ENCODE peak calls at places on chromosomes 4 and X, in four cellular contexts. G is RWPE2, D is A549, L is breast epithelium. Y is an unnamed sample. For H3K4me1, the result is how much of the 10 kb centered on the place peaks cover.

GRCh38 chr4:60128916-60129315 is 1071.2 kb upstream of the ADGRL3 start:
- DNase-seq in L (no peak), D (no peak), G (no peak), Y (no peak)

GRCh38 chr4:99165978-99166377 is 21.9 kb upstream of the ADH4 start:
- DNase-seq in L (no peak), D (no peak), G (no peak), Y (no peak)

GRCh38 chr4:141339386-141339785 is 118.7 kb downstream of the ZNF330 start:
- DNase-seq in G (no peak), D (no peak), L (no peak), Y (no peak)

GRCh38 chr4:144399927-144400326 is 246.0 kb upstream of the HHIP start:
- DNase-seq in L (no peak), D (peak), G (peak), Y (no peak)

GRCh38 chr4:17068396-17068795 is 170.0 kb upstream of the LDB2 start:
- DNase-seq in D (no peak), L (no peak), G (no peak), Y (no peak)

GRCh38 chrX:15678339-15678738 is 13.7 kb upstream of the CLTRN start:
- DNase-seq in L (no peak), D (no peak), G (no peak), Y (no peak)

GRCh38 chr4:120870279-120870673 is 52.2 kb downstream of the PRDM5 start:
- DNase-seq in G (no peak), D (no peak), L (no peak), Y (no peak)

GRCh38 chrX:37380920-37381319 is 31.8 kb downstream of the PRRG1 start:
- DNase-seq in L (no peak), G (no peak), D (peak), Y (peak)

GRCh38 chrX:103361798-103362197 is 5.5 kb downstream of the TCEAL9 start:
- DNase-seq in G (no peak), D (no peak), L (no peak), Y (no peak)

GRCh38 chr4:2691952-2692435 is 64.1 kb downstream of the TNIP2 start:
- DNase-seq in D (no peak), G (no peak), L (no peak), Y (no peak)

GRCh38 chr4:142366821-142367220 is 479.3 kb downstream of the INPP4B start:
- DNase-seq in L (no peak), G (no peak), D (no peak), Y (no peak)

GRCh38 chr4:24477919-24478318 is 106.4 kb downstream of the DHX15 start:
- DNase-seq in L (no peak), D (no peak), G (no peak), Y (no peak)

GRCh38 chrX:71974916-71975315 is 64.3 kb downstream of the NHSL2 start:
- DNase-seq in L (no peak), D (no peak), G (no peak), Y (no peak)
- TF ChIP-seq CTCF in L (no peak), D (no peak), G (no peak), Y (no peak)

DNA sequence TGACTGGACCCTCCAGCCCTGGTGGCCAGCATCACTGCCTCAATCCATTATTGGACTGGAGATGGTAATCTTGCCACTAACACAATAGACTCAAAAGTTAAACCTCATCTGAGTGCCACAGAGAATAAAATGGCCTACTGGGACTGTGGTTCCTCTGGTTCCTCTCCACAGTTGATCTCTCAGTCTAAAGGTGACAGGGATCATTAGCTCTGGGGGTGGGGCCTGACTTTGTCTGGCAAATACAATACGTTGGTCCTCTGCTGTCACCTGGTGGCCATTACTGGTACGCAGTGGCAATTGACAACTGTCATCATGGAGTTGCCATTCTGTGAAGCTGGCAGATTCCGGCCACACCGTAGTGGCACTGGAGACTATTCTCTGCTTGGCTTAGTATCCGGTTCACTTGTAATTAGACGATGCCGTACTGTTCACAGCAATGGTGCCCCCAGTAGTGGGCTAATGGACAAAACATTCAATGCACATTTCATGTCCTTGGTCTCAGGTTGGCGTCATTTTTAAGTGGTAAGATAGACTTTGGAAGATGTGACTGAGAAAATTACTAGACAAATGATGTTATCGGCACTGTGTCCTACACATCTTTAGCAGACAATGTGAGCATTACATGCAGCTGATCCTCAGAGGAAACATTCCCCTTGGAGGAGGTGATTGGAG is 6.7 kb downstream of the FGFBP2 start:
- DNase-seq in L (peak), G (peak), D (peak), Y (peak)
- H3K27ac ChIP-seq in L (no peak), G (no peak), D (peak), Y (no peak)

DNA sequence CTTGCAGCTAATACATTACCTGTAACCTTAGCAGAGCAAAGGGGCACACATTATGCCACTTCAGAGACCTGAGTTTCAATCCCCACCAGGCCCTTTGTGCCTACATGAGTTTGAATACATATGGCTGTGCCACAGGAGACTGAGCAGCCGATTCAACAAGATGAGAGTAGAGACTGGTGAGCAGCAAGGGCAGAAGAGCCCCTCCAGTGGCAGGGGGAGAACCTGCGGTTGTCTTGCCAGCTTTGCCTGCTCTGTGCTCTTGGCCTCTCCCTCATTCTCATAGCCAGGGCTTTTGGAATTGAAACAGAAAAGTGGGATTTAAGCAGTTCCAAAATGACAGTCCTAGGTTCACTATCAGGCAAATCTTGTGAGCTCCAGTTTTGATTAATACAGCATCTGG is 52.3 kb upstream of the CLNK start:
- DNase-seq in D (no peak), G (no peak), L (no peak), Y (no peak)
- H3K4me1 ChIP-seq in D (under half), G (under half), L (under half), Y (under half)

GRCh38 chrX:129230850-129231512 is 292.3 kb downstream of the SMARCA1 start:
- DNase-seq in D (no peak), G (no peak), L (no peak), Y (no peak)

GRCh38 chrX:129233791-129234190 is 289.5 kb downstream of the SMARCA1 start:
- DNase-seq in L (no peak), G (no peak), D (no peak), Y (no peak)

GRCh38 chrX:129238011-129238410 is 285.3 kb downstream of the SMARCA1 start:
- DNase-seq in L (no peak), D (no peak), G (no peak), Y (no peak)

GRCh38 chrX:129239371-129239770 is 283.9 kb downstream of the SMARCA1 start:
- DNase-seq in L (no peak), D (no peak), G (no peak), Y (no peak)

DNA sequence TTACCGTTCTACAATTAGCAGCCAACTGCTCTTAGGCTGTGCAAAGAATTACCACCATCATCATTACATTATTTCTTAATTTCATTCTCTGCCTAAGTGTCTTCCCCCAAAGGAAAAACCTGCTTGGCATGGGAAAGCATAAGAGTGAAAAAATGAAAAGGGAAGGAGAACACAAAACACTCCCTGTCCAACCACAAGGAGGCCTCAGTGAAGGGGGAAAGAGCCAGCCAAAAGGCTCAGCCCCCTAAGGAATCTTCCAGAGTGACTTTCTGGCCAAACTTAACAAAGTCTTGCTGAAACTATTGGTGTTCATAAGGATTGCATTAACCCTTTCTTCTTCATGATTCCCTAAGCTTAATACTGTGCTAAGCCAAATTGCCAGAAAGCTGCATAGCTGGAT is 287.4 kb downstream of the SMARCA1 start:
- DNase-seq in L (no peak), G (no peak), D (no peak), Y (no peak)
- TF ChIP-seq CTCF in L (no peak), G (no peak), D (no peak), Y (no peak)

DNA sequence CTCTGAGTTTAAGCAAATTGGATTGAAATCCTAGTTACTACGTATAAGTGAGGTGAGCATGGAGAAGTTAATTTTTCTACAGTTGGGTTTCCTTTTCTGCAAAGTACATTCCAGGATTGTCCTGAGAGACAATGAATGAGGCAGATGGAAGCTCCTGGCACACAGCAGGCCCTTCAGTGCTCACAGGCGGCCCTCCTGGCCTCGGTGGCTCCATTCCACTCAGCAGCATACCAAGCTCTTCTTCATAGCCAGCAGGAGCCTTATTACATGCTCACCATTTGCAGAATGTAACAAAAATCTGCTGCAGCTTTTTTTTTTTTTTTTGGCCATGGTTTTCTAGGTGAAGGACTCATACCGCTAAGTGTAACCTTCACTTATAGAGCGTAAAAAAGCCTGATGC is 113.2 kb upstream of the FAM9B start:
- DNase-seq in D (no peak), G (no peak), L (no peak), Y (no peak)
- H3K27ac ChIP-seq in D (no peak), G (no peak), L (no peak), Y (no peak)

GRCh38 chr4:41141910-41142309 is 72.4 kb downstream of the APBB2 start:
- DNase-seq in D (no peak), G (no peak), L (no peak), Y (no peak)

GRCh38 chr4:41143721-41144379 is 70.5 kb downstream of the APBB2 start:
- DNase-seq in G (no peak), D (no peak), L (no peak), Y (no peak)

GRCh38 chr4:41142356-41142755 is 72.0 kb downstream of the APBB2 start:
- DNase-seq in G (no peak), D (no peak), L (no peak), Y (no peak)

GRCh38 chr4:41144812-41145211 is 69.5 kb downstream of the APBB2 start:
- DNase-seq in D (no peak), G (no peak), L (no peak), Y (no peak)

DNA sequence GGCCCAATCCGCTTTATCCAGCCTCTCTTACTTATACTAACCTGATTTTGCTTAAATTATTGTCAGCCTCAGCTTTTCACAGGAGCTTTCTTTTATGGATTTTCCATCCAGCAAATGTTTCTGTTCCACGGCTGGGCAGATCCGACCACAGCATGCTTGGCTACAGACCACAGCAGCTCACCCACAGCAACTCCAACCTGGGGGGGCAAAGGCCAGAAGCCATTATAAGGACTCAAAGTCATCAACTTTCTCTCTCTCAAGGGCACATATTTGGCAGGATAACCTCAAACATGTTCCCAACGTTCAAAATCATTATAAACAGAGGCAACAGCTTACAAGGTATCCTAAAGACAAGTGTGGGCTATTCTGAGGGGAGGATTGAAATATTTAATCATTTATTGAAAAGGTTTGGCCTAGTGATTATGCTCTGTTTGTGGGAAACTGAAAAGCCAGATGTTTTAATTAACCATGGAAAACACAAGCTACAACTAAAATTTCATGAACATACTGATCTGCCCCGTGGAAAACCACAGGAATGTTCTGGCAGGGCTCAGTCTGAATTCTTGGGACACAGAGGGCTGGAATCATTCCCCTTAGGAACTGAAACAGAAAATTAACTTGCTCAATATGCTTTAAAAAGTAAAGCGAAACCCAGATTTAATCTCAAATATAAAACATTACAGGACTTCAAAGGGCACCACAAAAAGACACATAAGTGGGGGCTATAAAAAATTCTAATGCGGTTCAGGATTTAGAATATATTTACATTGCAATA is 71.2 kb downstream of the APBB2 start:
- DNase-seq in L (peak), G (no peak), D (no peak), Y (no peak)
- H3K4me1 ChIP-seq in L (under half), G (half or more), D (under half), Y (under half)

GRCh38 chr4:185456131-185456530 is 15.4 kb downstream of the CCDC110 start:
- DNase-seq in L (no peak), G (no peak), D (no peak), Y (no peak)

GRCh38 chr4:185461565-185461964 is 10.0 kb downstream of the CCDC110 start:
- DNase-seq in D (no peak), G (no peak), L (no peak), Y (no peak)

DNA sequence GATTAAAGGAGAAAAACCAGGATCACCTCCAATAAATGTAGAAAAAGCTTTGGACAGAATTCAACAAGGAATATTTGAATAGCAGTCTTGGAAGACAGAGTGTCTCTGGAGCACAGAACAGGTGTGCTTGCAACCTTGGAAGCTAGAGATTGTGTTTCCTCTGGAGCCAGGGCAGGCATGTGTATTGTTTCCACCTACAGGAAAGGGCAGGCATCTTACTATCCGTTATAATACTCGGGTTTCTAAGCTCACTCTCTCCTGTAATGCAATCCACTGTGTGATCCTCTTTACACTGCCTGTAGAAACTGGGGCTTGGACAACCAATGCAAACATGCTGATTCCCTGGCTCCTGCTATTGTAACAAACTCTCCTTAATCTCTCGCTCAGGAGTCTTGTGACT is 14.4 kb downstream of the CCDC110 start:
- DNase-seq in D (no peak), L (no peak), G (no peak), Y (no peak)
- TF ChIP-seq CTCF in D (no peak), L (no peak), G (no peak), Y (no peak)